ENCODE peak calls at places on chromosome 18, in nine cellular contexts. V, H, F, Y, W, Q, D, K and I are unnamed samples.
A peak's percentile ranks its signal among the peaks of the same experiment; 100 is the strongest.

GRCh38 chr18:31206787-31207381 is 44.2 kb upstream of the DSC1 start:
- DNase-seq in V (no peak), F (peak; percentile 81), Y (no peak), D (no peak), H (peak; percentile 29), Q (no peak), K (no peak), W (peak; percentile 86), I (peak; percentile 84)

GRCh38 chr18:13658444-13659204 is 67.7 kb downstream of the FAM210A start:
- DNase-seq in D (no peak), Y (no peak), F (no peak), W (no peak), K (no peak), Q (no peak), H (no peak), V (no peak), I (no peak)

GRCh38 chr18:59634096-59634495 is 63.1 kb downstream of the CCBE1 start:
- DNase-seq in K (no peak), F (no peak), Q (no peak), D (no peak), W (no peak), Y (no peak), H (no peak), V (no peak), I (no peak)

GRCh38 chr18:63147010-63147409 is 172.6 kb downstream of the BCL2 start:
- DNase-seq in Q (no peak), W (no peak), Y (no peak), F (no peak), H (no peak), V (no peak), K (no peak), D (no peak), I (no peak)

GRCh38 chr18:68480196-68480595 is 234.7 kb downstream of the TMX3 start:
- DNase-seq in D (no peak), K (no peak), F (no peak), H (no peak), Q (no peak), V (peak; percentile 44), Y (no peak), W (no peak), I (no peak)

GRCh38 chr18:31566576-31567306 is 24.9 kb upstream of the TTR start:
- DNase-seq in F (no peak), W (no peak), D (no peak), K (no peak), Y (no peak), Q (no peak), H (no peak), V (no peak), I (no peak)

GRCh38 chr18:69494841-69495240 is 94.2 kb downstream of the DOK6 start:
- DNase-seq in K (no peak), Q (no peak), H (no peak), F (no peak), V (no peak), Y (no peak), W (no peak), D (no peak), I (no peak)

GRCh38 chr18:49332679-49333078 is 127.8 kb downstream of the DYM start:
- DNase-seq in V (no peak), Y (no peak), F (no peak), H (no peak), W (no peak), D (no peak), Q (no peak), K (no peak), I (no peak)

GRCh38 chr18:3653263-3653858 is 203.4 kb downstream of the TGIF1 start:
- DNase-seq in D (no peak), V (peak; percentile 20), K (no peak), H (no peak), F (no peak), W (no peak), Y (no peak), Q (no peak), I (no peak)

GRCh38 chr18:48254077-48254602 is 155.0 kb downstream of the ZBTB7C start:
- DNase-seq in K (no peak), D (no peak), W (no peak), F (no peak), Y (no peak), Q (no peak), V (no peak), H (no peak), I (no peak)

GRCh38 chr18:7158201-7158600 is 40.6 kb upstream of the LAMA1 start:
- DNase-seq in W (no peak), Q (no peak), F (no peak), V (peak; percentile 87), D (no peak), H (peak; percentile 62), K (no peak), Y (no peak), I (no peak)

GRCh38 chr18:31596081-31596872 is 4.6 kb downstream of the TTR start:
- DNase-seq in Y (no peak), Q (no peak), H (no peak), W (no peak), F (no peak), D (no peak), K (no peak), V (no peak), I (no peak)

GRCh38 chr18:9275890-9276289 is 58.7 kb upstream of the TWSG1 start:
- DNase-seq in K (no peak), Y (no peak), D (no peak), V (no peak), H (no peak), W (no peak), F (no peak), Q (no peak), I (no peak)

GRCh38 chr18:54119524-54120019 is 104.9 kb downstream of the MBD2 start:
- DNase-seq in D (peak; percentile 49), K (no peak), H (no peak), Q (no peak), Y (no peak), V (peak; percentile 81), F (no peak), W (no peak), I (peak; percentile 45)

GRCh38 chr18:21703241-21703820 is 1.2 kb downstream of the ABHD3 start:
- DNase-seq in Y (no peak), V (no peak), K (no peak), Q (no peak), D (no peak), H (peak; percentile 10), F (peak; percentile 34), W (no peak), I (peak; percentile 41)

GRCh38 chr18:2147866-2148265 is 423.4 kb downstream of the METTL4 start:
- DNase-seq in K (no peak), Y (no peak), W (no peak), V (peak; percentile 86), Q (no peak), F (no peak), D (no peak), H (no peak), I (no peak)

GRCh38 chr18:8359076-8359475 is 250.2 kb upstream of the RAB12 start:
- DNase-seq in V (no peak), K (no peak), Q (no peak), D (no peak), W (no peak), F (no peak), H (no peak), Y (no peak), I (no peak)

GRCh38 chr18:62282188-62282629 is 42.9 kb upstream of the TNFRSF11A start:
- DNase-seq in W (no peak), K (no peak), Q (no peak), F (no peak), V (peak; percentile 82), H (no peak), D (no peak), Y (no peak), I (no peak)

GRCh38 chr18:35174093-35174731 is 66.6 kb upstream of the ZNF397 start:
- DNase-seq in F (no peak), V (peak; percentile 25), Y (no peak), D (peak; percentile 52), H (no peak), W (no peak), Q (no peak), K (no peak), I (no peak)

GRCh38 chr18:45957100-45957499 is 10.0 kb downstream of the EPG5 start:
- DNase-seq in D (no peak), Y (no peak), Q (no peak), F (no peak), H (no peak), K (no peak), V (peak; percentile 45), W (no peak), I (no peak)

GRCh38 chr18:48006415-48007175 is 76.1 kb upstream of the SMAD2 start:
- DNase-seq in Q (no peak), Y (no peak), H (no peak), D (no peak), W (no peak), K (no peak), F (no peak), V (no peak), I (no peak)

GRCh38 chr18:37335337-37335736 is 230.3 kb downstream of the CELF4 start:
- DNase-seq in K (no peak), D (no peak), W (no peak), V (peak; percentile 35), Y (no peak), F (no peak), Q (no peak), H (peak; percentile 11), I (no peak)

GRCh38 chr18:78785706-78786105 is 193.9 kb upstream of the SALL3 start:
- DNase-seq in K (no peak), W (no peak), Q (no peak), V (no peak), D (no peak), Y (no peak), F (no peak), H (no peak), I (no peak)

GRCh38 chr18:55706893-55707292 is 118.9 kb upstream of the TCF4 start:
- DNase-seq in D (no peak), V (peak; percentile 24), F (no peak), Q (no peak), Y (no peak), W (no peak), H (no peak), K (no peak), I (no peak)

GRCh38 chr18:74353169-74353775 is 37.6 kb downstream of the C18orf63 start:
- DNase-seq in V (peak; percentile 87), F (peak; percentile 69), Y (no peak), H (peak; percentile 10), D (peak; percentile 44), W (no peak), K (no peak), Q (peak; percentile 64), I (peak; percentile 77)

GRCh38 chr18:69353023-69353422 is 47.7 kb upstream of the DOK6 start:
- DNase-seq in K (no peak), F (no peak), V (no peak), D (no peak), Y (no peak), W (no peak), H (no peak), Q (no peak), I (no peak)

GRCh38 chr18:72762505-72763122 is 105.2 kb downstream of the NETO1 start:
- DNase-seq in W (no peak), D (peak; percentile 70), F (no peak), H (peak; percentile 10), V (peak; percentile 69), Y (no peak), K (no peak), Q (no peak), I (no peak)

GRCh38 chr18:79258447-79258846 is 137.3 kb upstream of the NFATC1 start:
- DNase-seq in H (no peak), K (no peak), D (no peak), Y (no peak), Q (no peak), F (no peak), V (no peak), W (no peak), I (no peak)

GRCh38 chr18:9706081-9706935 is 1.8 kb upstream of the RAB31 start:
- DNase-seq in V (no peak), D (no peak), Y (no peak), W (no peak), F (no peak), K (no peak), Q (no peak), H (peak; percentile 20), I (no peak)

GRCh38 chr18:55096261-55097026 is 137.2 kb upstream of the CCDC68 start:
- DNase-seq in H (peak; percentile 14), Y (no peak), Q (peak; percentile 27), F (no peak), W (no peak), V (peak; percentile 83), D (no peak), K (no peak), I (no peak)

GRCh38 chr18:37409870-37410269 is 155.7 kb downstream of the CELF4 start:
- DNase-seq in F (no peak), Y (no peak), K (no peak), H (no peak), W (no peak), Q (no peak), D (no peak), V (peak; percentile 40), I (no peak)